ENCODE peak calls at places on chromosomes 12 and 14, in five cellular contexts. V, O, T, R and B are unnamed samples.

GRCh38 chr12:31498424-31498823 is 92.5 kb downstream of the DENND5B start:
- DNase-seq in V (no peak), O (no peak), T (peak), R (no peak), B (peak)

GRCh38 chr14:75896341-75896740 is 85.5 kb downstream of the TGFB3 start:
- DNase-seq in V (no peak), O (no peak), T (no peak), R (no peak), B (no peak)

GRCh38 chr14:52032196-52032865 is 36.5 kb downstream of the NID2 start:
- DNase-seq in V (no peak), O (no peak), T (no peak), R (no peak), B (peak)

GRCh38 chr14:73833530-73834257 is 17.9 kb upstream of the PTGR2 start:
- DNase-seq in V (no peak), O (no peak), T (peak), R (no peak), B (peak)

GRCh38 chr14:93954900-93955891 is 21.2 kb downstream of the ASB2 start:
- DNase-seq in V (no peak), O (no peak), T (no peak), R (no peak), B (no peak)

GRCh38 chr12:121296618-121297476 is at the start of gene CAMKK2:
- DNase-seq in V (peak), O (peak), T (peak), R (peak), B (peak)

GRCh38 chr12:81077686-81078441 is at the start of gene ACSS3:
- DNase-seq in V (no peak), O (peak), T (no peak), R (peak), B (no peak)

GRCh38 chr12:17918013-17918412 is 172.0 kb downstream of the RERGL start:
- DNase-seq in V (no peak), O (no peak), T (no peak), R (no peak), B (no peak)

GRCh38 chr12:9669534-9669933 is at the start of gene CLEC2D:
- DNase-seq in V (no peak), O (no peak), T (no peak), R (no peak), B (no peak)

GRCh38 chr12:7859552-7859951 is 13.2 kb downstream of the SLC2A14 start:
- DNase-seq in V (peak), O (no peak), T (peak), R (no peak), B (no peak)

GRCh38 chr14:93085916-93086315 is 29.8 kb downstream of the ITPK1 start:
- DNase-seq in V (no peak), O (no peak), T (no peak), R (no peak), B (peak)

GRCh38 chr12:26124491-26125450 is at the start of gene BHLHE41:
- DNase-seq in V (no peak), O (peak), T (peak), R (peak), B (peak)

GRCh38 chr12:44930972-44931600 is 55.0 kb upstream of the NELL2 start:
- DNase-seq in V (peak), O (no peak), T (peak), R (no peak), B (peak)

GRCh38 chr14:46819117-46819516 is 167.5 kb upstream of the RPL10L start:
- DNase-seq in V (no peak), O (no peak), T (no peak), R (no peak), B (no peak)

GRCh38 chr12:2753536-2753935 is 41.2 kb upstream of the FKBP4 start:
- DNase-seq in V (no peak), O (no peak), T (no peak), R (no peak), B (no peak)

GRCh38 chr12:51028126-51028810 is 2.1 kb upstream of the SLC11A2 start:
- DNase-seq in V (no peak), O (peak), T (peak), R (no peak), B (peak)

GRCh38 chr12:47811581-47812484 is 7.9 kb downstream of the HDAC7 start:
- DNase-seq in V (no peak), O (no peak), T (peak), R (peak), B (peak)

GRCh38 chr14:95153866-95154265 is 3.5 kb downstream of the DICER1 start:
- DNase-seq in V (no peak), O (no peak), T (no peak), R (no peak), B (no peak)
- H3K4me3 ChIP-seq in V (no peak), O (peak), T (no peak), R (no peak), B (no peak)

DNA sequence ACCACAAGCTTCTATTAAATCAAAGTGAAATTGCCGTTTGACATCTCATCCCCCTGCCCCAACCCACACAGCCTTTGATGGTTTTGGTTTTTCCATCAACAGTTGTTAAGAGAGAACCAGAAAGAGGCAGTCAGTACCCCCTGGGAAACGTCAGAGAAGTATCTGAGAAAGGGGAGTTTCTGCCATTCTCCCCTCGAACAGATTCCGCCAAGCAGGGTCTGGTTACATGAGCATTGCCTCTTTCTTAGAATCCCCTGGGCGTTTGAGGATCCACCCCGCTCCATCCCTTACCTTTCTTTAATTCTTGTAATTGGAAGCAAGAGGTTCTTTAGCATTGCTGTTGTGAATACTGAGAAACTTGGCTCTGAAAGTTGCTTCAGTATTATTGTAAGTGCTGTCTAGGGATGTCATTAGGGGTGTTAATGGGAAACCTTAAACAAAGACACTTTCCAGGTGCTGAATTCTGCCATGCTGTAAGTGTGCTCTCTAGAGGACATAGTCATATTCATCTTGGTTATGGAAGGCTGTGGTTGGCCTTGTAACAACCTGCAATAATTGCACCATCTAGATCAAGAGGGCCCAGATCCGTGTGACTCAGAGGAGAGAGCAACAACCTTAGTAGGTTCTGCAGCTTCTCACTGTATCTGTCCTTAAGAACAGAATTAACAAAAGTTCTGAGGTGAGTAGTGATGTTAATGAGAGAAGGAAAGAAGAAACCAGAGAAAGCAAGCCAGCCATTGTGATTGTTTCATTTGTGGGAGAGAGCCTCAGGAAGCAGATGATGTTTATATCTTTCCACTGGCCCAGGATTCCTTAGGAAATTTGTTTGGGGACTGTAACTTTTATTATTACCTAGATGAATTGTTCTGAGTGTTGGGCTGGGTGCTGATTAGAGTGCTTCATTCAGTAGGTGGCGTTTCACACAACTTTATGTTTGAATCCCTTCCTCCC is 8.9 kb downstream of the TMBIM6 start:
- DNase-seq in V (no peak), O (no peak), T (peak), R (no peak), B (peak)
- H3K4me3 ChIP-seq in V (no peak), O (no peak), T (no peak), R (no peak), B (no peak)

DNA sequence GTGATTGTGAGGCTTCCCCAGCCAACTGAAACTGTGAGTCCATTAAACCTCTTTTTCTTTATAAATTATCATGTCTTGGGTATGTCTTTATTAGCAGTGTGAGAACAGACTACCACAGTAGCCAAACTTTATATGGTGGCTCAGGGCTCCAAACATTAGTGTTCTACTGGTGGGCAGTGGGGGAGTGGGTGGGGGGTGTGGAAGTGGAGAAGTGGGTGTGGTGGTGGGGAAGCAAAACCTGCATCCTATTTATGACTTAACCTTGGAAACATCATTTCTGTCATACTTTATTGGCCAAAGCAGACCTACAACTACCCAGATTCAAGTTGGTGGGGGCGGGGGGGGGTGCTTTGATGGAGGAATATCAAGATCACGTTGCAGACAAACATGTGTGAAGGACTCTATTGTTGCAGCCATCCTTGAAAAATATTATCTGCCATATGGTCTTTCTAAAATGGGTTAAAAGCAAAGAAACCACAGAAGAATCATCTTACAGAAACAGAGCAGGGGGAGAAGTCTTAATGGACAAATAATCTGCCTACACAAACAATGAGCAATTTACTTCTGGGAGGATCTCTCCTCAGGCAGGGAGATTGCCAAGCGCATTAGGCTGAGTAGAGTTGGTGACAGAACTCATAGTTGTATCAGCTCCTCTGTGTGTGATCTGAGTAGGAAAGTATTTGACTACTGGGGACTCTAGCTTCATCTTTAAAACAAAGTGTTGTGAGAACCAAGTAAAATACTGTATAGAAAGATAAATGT is 1.4 kb upstream of the PWP1 start:
- DNase-seq in V (no peak), O (no peak), T (peak), R (no peak), B (no peak)
- H3K4me3 ChIP-seq in V (no peak), O (no peak), T (no peak), R (no peak), B (no peak)

GRCh38 chr12:98516184-98516873 is 939 bp downstream of the TMPO start:
- DNase-seq in V (peak), O (peak), T (peak), R (peak), B (peak)

GRCh38 chr12:98515368-98516183 is at the start of gene TMPO:
- DNase-seq in V (peak), O (peak), T (peak), R (peak), B (peak)

GRCh38 chr12:98513379-98514318 is 1.7 kb upstream of the TMPO start:
- DNase-seq in V (no peak), O (no peak), T (no peak), R (no peak), B (no peak)

GRCh38 chr12:98514984-98515367 is 414 bp upstream of the TMPO start:
- DNase-seq in V (no peak), O (no peak), T (no peak), R (no peak), B (no peak)

GRCh38 chr12:98519257-98519907 is 4.0 kb downstream of the TMPO start:
- DNase-seq in V (no peak), O (no peak), T (no peak), R (no peak), B (no peak)
- H3K4me3 ChIP-seq in V (no peak), O (no peak), T (no peak), R (no peak), B (no peak)